ENCODE peak calls at places on chromosome 7, in four cellular contexts. S is Panc1, I is HepG2, A is K562. K is an unnamed sample. For H3K4me1, the result is how much of the 10 kb centered on the place peaks cover.

GRCh38 chr7:95342029-95342428 is 17.7 kb upstream of the PON1 start:
- DNase-seq in A (no peak), S (no peak), I (no peak), K (no peak)

GRCh38 chr7:71539615-71540014 is 407.7 kb downstream of the GALNT17 start:
- DNase-seq in S (no peak), A (no peak), I (no peak), K (no peak)

GRCh38 chr7:28678421-28678965 is 266.2 kb downstream of the CREB5 start:
- DNase-seq in S (no peak), I (no peak), A (no peak), K (no peak)

GRCh38 chr7:133861876-133862275 is 265.3 kb upstream of the LRGUK start:
- DNase-seq in I (no peak), A (no peak), S (no peak), K (no peak)

GRCh38 chr7:137287651-137288258 is 55.8 kb downstream of the PTN start:
- DNase-seq in S (no peak), I (no peak), A (no peak), K (no peak)

GRCh38 chr7:112190120-112190519 is 16.1 kb downstream of the DOCK4 start:
- DNase-seq in A (no peak), S (no peak), I (no peak), K (no peak)

GRCh38 chr7:113794573-113794972 is 124.2 kb downstream of the PPP1R3A start:
- DNase-seq in S (no peak), I (no peak), A (no peak), K (no peak)

GRCh38 chr7:75921479-75921878 is 6.5 kb downstream of the POR start:
- DNase-seq in S (no peak), I (no peak), A (peak), K (no peak)

GRCh38 chr7:129452589-129453231 is 18.5 kb downstream of the STRIP2 start:
- DNase-seq in I (no peak), A (no peak), S (no peak), K (no peak)

GRCh38 chr7:136947347-136947746 is 78.9 kb downstream of the CHRM2 start:
- DNase-seq in A (no peak), S (no peak), I (no peak), K (no peak)

GRCh38 chr7:76281706-76282343 is 20.6 kb upstream of the HSPB1 start:
- DNase-seq in I (no peak), A (no peak), S (no peak), K (no peak)

GRCh38 chr7:105677803-105678583 is 96.7 kb upstream of the EFCAB10 start:
- DNase-seq in A (no peak), S (no peak), I (no peak), K (no peak)

GRCh38 chr7:8274589-8274988 is 12.6 kb upstream of the ICA1 start:
- DNase-seq in I (no peak), A (no peak), S (no peak), K (no peak)

GRCh38 chr7:111043533-111043932 is 47.4 kb upstream of the LRRN3 start:
- DNase-seq in S (no peak), A (no peak), I (no peak), K (no peak)

GRCh38 chr7:138864667-138865066 is 66.7 kb upstream of the ATP6V0A4 start:
- DNase-seq in S (no peak), I (no peak), A (no peak), K (no peak)

GRCh38 chr7:41103331-41103730 is 599.6 kb downstream of the INHBA start:
- DNase-seq in A (no peak), S (no peak), I (no peak), K (no peak)

GRCh38 chr7:65251851-65252620 is 121.6 kb upstream of the ZNF92 start:
- DNase-seq in S (no peak), I (peak), A (peak), K (peak)

GRCh38 chr7:8442295-8442813 is 8.9 kb downstream of the NXPH1 start:
- DNase-seq in S (no peak), A (no peak), I (no peak), K (no peak)

GRCh38 chr7:37234928-37235327 is 213.7 kb downstream of the ELMO1 start:
- DNase-seq in A (peak), I (peak), S (no peak), K (peak)

GRCh38 chr7:155881471-155882350 is 69.4 kb upstream of the SHH start:
- DNase-seq in A (no peak), S (no peak), I (no peak), K (no peak)

GRCh38 chr7:148954766-148955165 is 70.7 kb upstream of the EZH2 start:
- DNase-seq in S (no peak), A (no peak), I (no peak), K (no peak)

GRCh38 chr7:4641667-4642467 is 40.2 kb upstream of the FOXK1 start:
- DNase-seq in S (peak), I (peak), A (peak), K (peak)

GRCh38 chr7:82507365-82507975 is 63.9 kb upstream of the CACNA2D1 start:
- DNase-seq in A (no peak), I (no peak), S (no peak), K (no peak)

GRCh38 chr7:149295481-149295850 is 33.5 kb downstream of the ZNF783 start:
- DNase-seq in S (no peak), I (no peak), A (no peak), K (no peak)

GRCh38 chr7:55545496-55545895 is 26.8 kb downstream of the VOPP1 start:
- DNase-seq in I (no peak), A (no peak), S (no peak), K (no peak)

GRCh38 chr7:102473271-102473991 is 5.3 kb downstream of the POLR2J start:
- DNase-seq in S (no peak), A (no peak), I (no peak), K (no peak)

GRCh38 chr7:70595741-70596574 is 536.0 kb upstream of the GALNT17 start:
- DNase-seq in I (no peak), A (no peak), S (no peak), K (no peak)

GRCh38 chr7:43137811-43138210 is 25.4 kb downstream of the HECW1 start:
- DNase-seq in I (no peak), S (no peak), A (no peak), K (no peak)

GRCh38 chr7:73974101-73974947 is 53.6 kb upstream of the ELN start:
- DNase-seq in S (no peak), I (no peak), A (no peak), K (no peak)

GRCh38 chr7:88244287-88244686 is 24.4 kb upstream of the SRI start:
- DNase-seq in S (no peak), I (no peak), A (no peak), K (no peak)

GRCh38 chr7:46003896-46004875 is 83.1 kb upstream of the IGFBP3 start:
- DNase-seq in I (no peak), A (no peak), S (peak), K (peak)

GRCh38 chr7:32479574-32480200 is 10.5 kb downstream of the LSM5 start:
- DNase-seq in S (no peak), A (peak), I (peak), K (peak)

GRCh38 chr7:47417122-47417480 is 164.8 kb downstream of the TNS3 start:
- DNase-seq in I (no peak), A (no peak), S (no peak), K (no peak)

GRCh38 chr7:18558503-18558902 is 63.0 kb downstream of the HDAC9 start:
- DNase-seq in I (no peak), A (no peak), S (no peak), K (no peak)

GRCh38 chr7:22269057-22269456 is 87.9 kb downstream of the RAPGEF5 start:
- DNase-seq in A (no peak), I (no peak), S (no peak), K (no peak)

GRCh38 chr7:36677769-36678435 is 46.4 kb downstream of the AOAH start:
- DNase-seq in A (no peak), S (no peak), I (no peak), K (no peak)

GRCh38 chr7:89607797-89608196 is 546.5 kb upstream of the STEAP1 start:
- DNase-seq in S (no peak), I (no peak), A (no peak), K (no peak)

GRCh38 chr7:36916116-36916515 is 191.8 kb upstream of the AOAH start:
- DNase-seq in S (no peak), I (no peak), A (no peak), K (no peak)

GRCh38 chr7:18952846-18953245 is 164.6 kb downstream of the TWIST1 start:
- DNase-seq in I (no peak), A (no peak), S (no peak), K (no peak)

GRCh38 chr7:95933618-95934017 is 161.3 kb downstream of the DYNC1I1 start:
- DNase-seq in I (no peak), S (no peak), A (no peak), K (no peak)

GRCh38 chr7:101104799-101105198 is 19.5 kb downstream of the TRIM56 start:
- DNase-seq in I (no peak), A (no peak), S (no peak), K (no peak)
- H3K4me1 ChIP-seq in I (half or more), A (under half), S (half or more), K (half or more)

GRCh38 chr7:94067506-94067905 is 63.4 kb upstream of the BET1 start:
- DNase-seq in S (no peak), I (no peak), A (no peak), K (no peak)

GRCh38 chr7:94064541-94065191 is 60.5 kb upstream of the BET1 start:
- DNase-seq in A (peak), S (no peak), I (no peak), K (no peak)

GRCh38 chr7:94067047-94067446 is 62.9 kb upstream of the BET1 start:
- DNase-seq in S (no peak), I (no peak), A (no peak), K (no peak)

GRCh38 chr7:94069154-94069739 is 65.1 kb upstream of the BET1 start:
- DNase-seq in I (no peak), A (no peak), S (no peak), K (no peak)
- H3K27ac ChIP-seq in I (no peak), A (no peak), S (no peak), K (no peak)

GRCh38 chr7:50504646-50505546 is 54.7 kb upstream of the FIGNL1 start:
- DNase-seq in A (no peak), I (no peak), S (no peak), K (no peak)

GRCh38 chr7:50502947-50503346 is 52.8 kb upstream of the FIGNL1 start:
- DNase-seq in A (no peak), I (no peak), S (no peak), K (no peak)

GRCh38 chr7:50505553-50505952 is 55.4 kb upstream of the FIGNL1 start:
- DNase-seq in A (no peak), I (no peak), S (no peak), K (no peak)

GRCh38 chr7:50499092-50499491 is 48.9 kb upstream of the FIGNL1 start:
- DNase-seq in S (no peak), A (no peak), I (no peak), K (no peak)

DNA sequence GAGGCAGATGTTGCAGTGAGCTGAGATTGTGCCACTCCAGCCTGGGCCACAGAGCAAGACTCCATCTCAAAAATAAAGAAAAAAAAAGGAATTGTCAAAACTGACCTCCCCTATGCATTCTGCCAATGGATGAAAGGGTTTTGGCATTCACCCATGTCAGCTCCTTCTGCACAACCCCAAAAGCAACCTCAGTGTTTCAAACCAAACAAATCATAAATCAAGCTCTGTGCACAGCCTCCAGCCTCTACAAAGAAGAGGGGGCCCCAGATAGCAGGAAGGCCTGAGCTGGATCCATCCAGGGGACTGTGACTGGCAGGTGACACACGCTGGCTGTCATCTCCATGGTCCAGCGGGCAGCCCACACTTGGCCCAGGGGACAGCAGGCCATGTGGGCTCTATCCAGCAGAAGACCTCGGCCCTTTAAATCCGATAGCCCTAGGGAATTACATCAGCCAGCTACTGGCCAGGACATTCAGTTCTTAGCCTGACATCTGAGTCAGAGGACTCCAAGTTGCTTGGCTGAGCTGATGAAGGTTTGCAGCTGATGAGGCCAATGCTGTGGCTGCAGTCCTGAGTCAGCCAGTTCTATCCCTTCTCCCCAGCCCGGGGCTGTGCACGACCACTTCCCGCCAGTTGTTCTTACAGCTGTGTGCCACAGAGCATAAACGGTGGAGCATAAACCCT is 52.0 kb upstream of the FIGNL1 start:
- DNase-seq in A (peak), S (no peak), I (no peak), K (no peak)
- TF ChIP-seq TCF7L2 in A (no peak), S (no peak), I (no peak), K (no peak)

GRCh38 chr7:131061818-131062217 is 265.9 kb upstream of the MKLN1 start:
- DNase-seq in A (no peak), I (peak), S (no peak), K (no peak)
- H3K4me1 ChIP-seq in A (under half), I (half or more), S (under half), K (under half)

DNA sequence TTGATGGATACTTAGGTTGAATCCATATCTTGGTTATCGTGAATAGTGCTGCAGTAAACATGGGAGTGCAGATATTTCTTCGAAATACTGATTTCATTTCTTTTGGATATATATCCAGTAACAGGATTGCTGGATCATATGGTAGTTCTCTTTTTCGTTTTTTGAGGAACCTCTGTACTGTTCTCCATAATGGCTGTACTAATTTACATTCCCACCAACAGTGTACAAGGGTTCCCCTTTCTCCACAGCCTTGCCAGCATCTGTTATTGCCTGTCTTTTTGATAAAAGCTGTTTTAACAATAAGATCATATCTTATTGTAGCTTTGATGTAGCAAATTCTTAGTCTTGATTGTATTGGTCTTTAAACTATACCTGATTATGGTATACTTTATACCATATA is 45.3 kb downstream of the ZNRF2 start:
- DNase-seq in I (no peak), S (no peak), A (no peak), K (no peak)
- H3K27ac ChIP-seq in I (no peak), S (no peak), A (no peak), K (no peak)

GRCh38 chr7:1247527-1248041 is 14.9 kb downstream of the UNCX start:
- DNase-seq in I (no peak), S (no peak), A (no peak), K (no peak)
- TF ChIP-seq TCF7L2 in I (no peak), S (no peak), A (no peak), K (no peak)

DNA sequence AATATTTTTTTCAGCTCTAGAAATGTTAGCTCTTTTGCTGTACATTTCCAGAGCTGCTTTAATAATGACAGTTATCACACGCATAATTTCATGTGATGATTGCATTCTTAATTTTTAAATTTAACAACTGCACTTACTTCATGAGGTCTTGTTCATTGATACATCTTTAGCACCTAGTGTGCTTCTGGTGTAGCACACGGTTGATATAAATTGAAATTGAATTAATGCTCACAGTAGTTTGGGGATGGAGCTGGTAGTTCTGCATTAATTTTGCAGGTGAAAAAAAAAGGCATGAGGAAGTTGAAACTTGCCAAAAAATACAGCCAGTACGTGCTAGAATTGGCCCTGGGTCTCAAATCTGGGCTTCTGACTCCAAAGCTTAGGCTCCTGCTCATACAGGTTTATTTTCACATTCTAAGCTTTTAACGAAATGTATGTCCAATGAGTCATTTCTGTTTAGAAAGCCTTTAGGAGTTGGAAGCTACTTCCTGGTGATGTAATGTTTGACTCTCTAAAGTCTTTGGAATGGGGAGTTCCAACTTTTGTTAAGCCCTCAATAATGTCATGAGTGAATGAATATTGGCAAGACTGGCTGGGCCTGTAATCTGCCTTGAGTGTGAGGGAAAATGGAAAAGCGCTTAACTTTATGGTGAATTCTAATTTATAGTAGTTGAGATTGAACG is 62.5 kb downstream of the DAGLB start:
- DNase-seq in I (peak), S (peak), A (no peak), K (peak)
- H3K4me1 ChIP-seq in I (half or more), S (half or more), A (under half), K (under half)

DNA sequence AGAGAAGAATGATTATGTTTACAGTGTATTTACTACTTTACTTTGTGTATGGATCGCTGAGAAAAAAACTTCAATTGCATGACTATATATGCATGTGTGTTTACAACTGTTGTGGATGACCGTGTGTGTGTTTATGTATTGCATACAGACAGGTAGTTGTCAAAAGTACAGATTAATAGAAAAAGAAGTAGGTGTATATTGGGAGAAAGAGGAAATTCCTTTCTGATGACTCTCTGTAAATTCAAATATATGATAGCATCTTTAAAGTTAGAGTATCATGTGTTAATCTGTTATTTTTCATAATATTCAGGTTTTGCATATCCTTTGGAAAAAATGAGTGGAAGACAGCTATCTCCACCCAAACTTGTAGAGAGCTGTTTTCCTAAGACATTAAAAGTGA is 160.4 kb upstream of the AGR3 start:
- DNase-seq in S (no peak), A (no peak), I (no peak), K (no peak)
- H3K27ac ChIP-seq in S (no peak), A (no peak), I (no peak), K (no peak)